ENCODE peak calls at places on chromosomes 6 and 20, in eight cellular contexts. J, H, C, L, I, O, A and Q are unnamed samples.

GRCh38 chr20:48523191-48523757 is 304.5 kb downstream of the PREX1 start:
- DNase-seq in I (no peak), L (no peak), J (no peak), H (peak), O (peak), C (peak), A (no peak), Q (peak)

GRCh38 chr20:17316316-17317038 is 89.6 kb downstream of the PCSK2 start:
- DNase-seq in A (no peak), H (no peak), I (no peak), J (no peak), O (no peak), C (no peak), L (no peak), Q (no peak)

GRCh38 chr6:123769431-123769830 is 34.2 kb upstream of the NKAIN2 start:
- DNase-seq in I (no peak), J (no peak), H (no peak), L (no peak), C (no peak), O (no peak), A (no peak), Q (no peak)

GRCh38 chr6:157946865-157947532 is 34.7 kb upstream of the SYNJ2 start:
- DNase-seq in I (peak), J (no peak), C (no peak), O (peak), L (no peak), A (no peak), H (peak), Q (peak)

GRCh38 chr6:136470044-136470443 is 80.2 kb downstream of the MAP7 start:
- DNase-seq in I (no peak), C (no peak), H (peak), O (no peak), L (no peak), A (no peak), J (no peak), Q (peak)

GRCh38 chr20:64224344-64225165 is 31.0 kb upstream of the PCMTD2 start:
- DNase-seq in H (no peak), C (no peak), A (no peak), O (peak), L (peak), J (no peak), I (no peak), Q (no peak)

GRCh38 chr6:44051516-44051915 is 75.7 kb downstream of the MRPL14 start:
- DNase-seq in I (no peak), O (peak), H (no peak), L (peak), C (no peak), A (no peak), J (no peak), Q (no peak)

GRCh38 chr6:134532694-134533624 is 215.0 kb upstream of the SGK1 start:
- DNase-seq in H (peak), L (no peak), J (no peak), O (no peak), I (no peak), C (no peak), A (no peak), Q (no peak)

GRCh38 chr6:14921878-14922277 is 324.0 kb upstream of the JARID2 start:
- DNase-seq in A (no peak), H (peak), C (no peak), J (no peak), I (no peak), O (no peak), L (no peak), Q (peak)

GRCh38 chr6:42292002-42292735 is 74.5 kb upstream of the MRPS10 start:
- DNase-seq in O (peak), J (no peak), I (no peak), H (peak), A (no peak), C (no peak), L (no peak), Q (no peak)

GRCh38 chr20:31474097-31474436 is 860 bp downstream of the DEFB124 start:
- DNase-seq in I (no peak), C (no peak), O (no peak), L (no peak), J (no peak), H (peak), A (no peak), Q (no peak)

GRCh38 chr20:41467690-41468089 is 101.1 kb upstream of the EMILIN3 start:
- DNase-seq in H (no peak), I (no peak), L (no peak), C (no peak), J (no peak), A (no peak), O (no peak), Q (no peak)